ENCODE peak calls at places on chromosome 6, in seven cellular contexts. Q, X, E, C, L, O and T are unnamed samples.

GRCh38 chr6:27889628-27890315 is 22.4 kb downstream of the OR2B2 start:
- DNase-seq in O (no peak), X (no peak), L (peak; percentile 58), Q (peak; percentile 16), C (no peak), E (no peak), T (no peak)

GRCh38 chr6:137863126-137863996 is 3.7 kb upstream of the TNFAIP3 start:
- DNase-seq in O (no peak), X (peak; percentile 60), L (peak; percentile 97), E (no peak), Q (no peak), C (no peak), T (no peak)

GRCh38 chr6:166106076-166106686 is 61.5 kb downstream of the TBXT start:
- DNase-seq in X (peak; percentile 50), O (peak; percentile 36), C (peak; percentile 92), E (peak; percentile 62), Q (peak; percentile 49), L (peak; percentile 75), T (peak; percentile 73)

GRCh38 chr6:52641388-52641787 is 29.5 kb upstream of the TMEM14A start:
- DNase-seq in L (no peak), Q (no peak), C (no peak), X (no peak), E (no peak), O (no peak), T (no peak)

GRCh38 chr6:6890400-6890858 is 217.3 kb upstream of the RREB1 start:
- DNase-seq in C (peak; percentile 59), Q (no peak), E (peak; percentile 32), L (peak; percentile 85), O (no peak), X (no peak), T (no peak)

GRCh38 chr6:10416863-10417641 is 2.2 kb upstream of the TFAP2A start:
- DNase-seq in E (no peak), O (no peak), Q (no peak), L (no peak), X (no peak), C (peak; percentile 86), T (no peak)

GRCh38 chr6:45115696-45116095 is 212.4 kb upstream of the RUNX2 start:
- DNase-seq in E (no peak), X (no peak), O (no peak), C (no peak), L (no peak), Q (no peak), T (no peak)

GRCh38 chr6:70474751-70475150 is 61.4 kb downstream of the FAM135A start:
- DNase-seq in Q (no peak), X (peak; percentile 4), E (no peak), L (peak; percentile 22), O (no peak), C (no peak), T (no peak)

GRCh38 chr6:99822741-99823512 is 171.1 kb downstream of the MCHR2 start:
- DNase-seq in L (peak; percentile 59), E (peak; percentile 51), O (no peak), X (peak; percentile 64), C (no peak), Q (peak; percentile 37), T (peak; percentile 74)

GRCh38 chr6:37314117-37314802 is 39.5 kb upstream of the RNF8 start:
- DNase-seq in L (no peak), C (no peak), Q (no peak), E (no peak), X (no peak), O (no peak), T (no peak)

GRCh38 chr6:57215260-57215659 is 6.8 kb downstream of the RAB23 start:
- DNase-seq in Q (no peak), X (no peak), O (no peak), E (no peak), C (no peak), L (no peak), T (no peak)

GRCh38 chr6:123529058-123529457 is 107.7 kb downstream of the TRDN start:
- DNase-seq in C (no peak), Q (no peak), E (no peak), L (no peak), O (no peak), X (no peak), T (no peak)

GRCh38 chr6:70398783-70399730 is 14.3 kb upstream of the FAM135A start:
- DNase-seq in E (no peak), L (peak; percentile 78), C (no peak), X (peak; percentile 96), O (no peak), Q (peak; percentile 97), T (peak; percentile 38)

GRCh38 chr6:72999995-73000394 is 225.3 kb downstream of the KHDC1L start:
- DNase-seq in E (no peak), X (peak; percentile 3), L (peak; percentile 3), O (no peak), Q (no peak), C (no peak), T (no peak)

GRCh38 chr6:26223677-26224546 is 136.7 kb downstream of the HFE start:
- DNase-seq in X (peak; percentile 92), O (peak; percentile 78), Q (peak; percentile 91), E (peak; percentile 36), C (no peak), L (no peak), T (peak; percentile 96)

GRCh38 chr6:47631248-47632196 is 66.9 kb upstream of the ADGRF4 start:
- DNase-seq in C (no peak), X (peak; percentile 66), Q (peak; percentile 55), O (peak; percentile 32), L (peak; percentile 65), E (peak; percentile 19), T (peak; percentile 13)
- TF ChIP-seq JUND in C (no peak), X (no peak), Q (no peak), O (no peak), L (peak; percentile 16), E (no peak), T (no peak)

GRCh38 chr6:11731423-11731822 is 47.2 kb downstream of the ADTRP start:
- DNase-seq in C (no peak), L (no peak), E (no peak), X (peak; percentile 22), O (no peak), Q (no peak), T (peak; percentile 33)

GRCh38 chr6:11727356-11727755 is 51.2 kb downstream of the ADTRP start:
- DNase-seq in Q (no peak), L (no peak), X (no peak), C (no peak), O (no peak), E (no peak), T (no peak)

GRCh38 chr6:11729083-11729482 is 49.5 kb downstream of the ADTRP start:
- DNase-seq in L (no peak), Q (no peak), X (no peak), O (no peak), C (no peak), E (no peak), T (no peak)

GRCh38 chr6:11730645-11731044 is 48.0 kb downstream of the ADTRP start:
- DNase-seq in C (no peak), L (no peak), O (peak; percentile 65), E (no peak), Q (no peak), X (no peak), T (no peak)

GRCh38 chr6:11727995-11728961 is 50.3 kb downstream of the ADTRP start:
- DNase-seq in C (no peak), O (no peak), Q (no peak), X (no peak), E (no peak), L (no peak), T (no peak)
- TF ChIP-seq JUND in C (no peak), O (no peak), Q (no peak), X (no peak), E (no peak), L (no peak), T (no peak)

GRCh38 chr6:153401751-153402150 is 270.7 kb upstream of the RGS17 start:
- DNase-seq in Q (no peak), E (no peak), C (no peak), L (no peak), X (no peak), O (no peak), T (no peak)
- TF ChIP-seq JUND in Q (no peak), E (no peak), C (no peak), L (no peak), X (no peak), O (no peak), T (no peak)

GRCh38 chr6:150288456-150288855 is 80.4 kb upstream of the IYD start:
- DNase-seq in C (no peak), E (no peak), Q (no peak), L (no peak), X (no peak), O (no peak), T (no peak)

GRCh38 chr6:150289454-150290071 is 79.2 kb upstream of the IYD start:
- DNase-seq in O (no peak), L (no peak), Q (no peak), E (no peak), C (no peak), X (no peak), T (no peak)

GRCh38 chr6:150291968-150292710 is 76.7 kb upstream of the IYD start:
- DNase-seq in X (no peak), C (no peak), L (no peak), E (no peak), O (no peak), Q (no peak), T (no peak)

GRCh38 chr6:150293019-150293418 is 75.8 kb upstream of the IYD start:
- DNase-seq in X (no peak), E (no peak), C (no peak), Q (no peak), O (no peak), L (no peak), T (no peak)

DNA sequence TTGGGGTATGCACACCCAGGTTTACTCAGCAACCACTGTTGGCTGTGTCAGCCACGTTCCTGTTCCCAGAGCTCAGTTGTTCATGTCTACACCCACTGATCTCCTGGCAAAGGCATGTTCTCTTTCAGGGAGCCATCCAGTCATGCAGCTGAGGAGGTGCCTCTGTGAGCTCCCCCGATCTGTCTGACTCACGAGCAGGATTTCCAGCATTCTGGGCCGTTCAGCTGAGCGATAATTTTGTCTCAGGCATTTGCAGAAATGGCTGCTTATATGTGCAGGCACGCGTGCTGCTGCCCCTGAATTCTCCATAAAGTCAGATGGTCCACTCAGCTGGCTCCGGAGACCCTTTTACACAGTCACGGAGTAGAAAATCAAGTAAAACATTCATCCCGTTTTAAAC is 78.4 kb upstream of the IYD start:
- DNase-seq in X (no peak), E (no peak), C (no peak), Q (no peak), L (no peak), O (no peak), T (no peak)
- TF ChIP-seq JUND in X (no peak), E (no peak), C (no peak), Q (no peak), L (no peak), O (no peak), T (no peak)